ENCODE peak calls at places on chromosomes 6 and 20, in eight cellular contexts. J, M, A, V, K, Y, I and F are unnamed samples.

GRCh38 chr6:132252113-132252512 is 149.2 kb downstream of the MOXD1 start:
- ATAC-seq in J (no peak), Y (no peak), V (no peak), K (no peak), I (no peak), A (no peak), M (no peak), F (no peak)

GRCh38 chr6:105806486-105806920 is 279.6 kb upstream of the PRDM1 start:
- ATAC-seq in K (no peak), V (no peak), Y (no peak), I (no peak), J (no peak), M (no peak), A (no peak), F (no peak)

GRCh38 chr6:163579880-163580295 is 165.4 kb downstream of the QKI start:
- ATAC-seq in I (no peak), M (no peak), Y (peak; percentile 19), A (peak; percentile 71), J (peak; percentile 30), V (no peak), K (no peak), F (no peak)

GRCh38 chr6:46129301-46129633 is 522 bp upstream of the ENPP4 start:
- ATAC-seq in I (no peak), Y (no peak), K (no peak), J (no peak), M (peak; percentile 26), A (no peak), V (peak; percentile 43), F (no peak)

GRCh38 chr6:125254321-125254720 is 47.4 kb downstream of the HDDC2 start:
- ATAC-seq in I (no peak), A (no peak), J (no peak), V (no peak), K (no peak), M (no peak), Y (no peak), F (no peak)

GRCh38 chr20:41011551-41012067 is 17.0 kb upstream of the TOP1 start:
- ATAC-seq in K (no peak), V (peak; percentile 72), M (peak; percentile 40), A (no peak), J (no peak), I (no peak), Y (no peak), F (no peak)

GRCh38 chr6:150241751-150242150 is 98.9 kb downstream of the PPP1R14C start:
- ATAC-seq in K (no peak), I (no peak), V (no peak), Y (no peak), A (no peak), J (no peak), M (no peak), F (no peak)

GRCh38 chr6:89589297-89590074 is 49.1 kb downstream of the LYRM2 start:
- ATAC-seq in I (no peak), M (no peak), V (no peak), J (no peak), K (no peak), A (no peak), Y (no peak), F (no peak)

GRCh38 chr6:12196326-12196936 is 93.7 kb upstream of the EDN1 start:
- ATAC-seq in V (no peak), I (peak; percentile 75), M (no peak), K (no peak), J (no peak), A (no peak), Y (no peak), F (no peak)

GRCh38 chr6:31641370-31641769 is 11.1 kb downstream of the BAG6 start:
- ATAC-seq in M (no peak), V (no peak), J (no peak), I (no peak), Y (no peak), K (no peak), A (no peak), F (no peak)

GRCh38 chr6:74785236-74785635 is 420.6 kb downstream of the COL12A1 start:
- ATAC-seq in I (no peak), Y (no peak), M (no peak), A (no peak), V (no peak), J (no peak), K (no peak), F (no peak)

GRCh38 chr6:108921547-108922331 is 73.5 kb downstream of the ARMC2 start:
- ATAC-seq in M (no peak), J (peak; percentile 49), I (no peak), A (peak; percentile 95), K (no peak), V (peak; percentile 46), Y (no peak), F (peak; percentile 87)

GRCh38 chr20:16505894-16506293 is 67.4 kb downstream of the KIF16B start:
- ATAC-seq in M (no peak), V (no peak), K (no peak), I (no peak), J (no peak), A (no peak), Y (no peak), F (no peak)

GRCh38 chr20:33709905-33710541 is 10.1 kb downstream of the PXMP4 start:
- ATAC-seq in A (no peak), Y (no peak), M (no peak), J (no peak), K (peak; percentile 58), I (no peak), V (peak; percentile 25), F (no peak)

GRCh38 chr20:31689141-31689540 is 33.5 kb downstream of the BCL2L1 start:
- ATAC-seq in K (no peak), J (no peak), A (no peak), Y (no peak), I (no peak), M (no peak), V (no peak), F (no peak)
- H3K36me3 ChIP-seq in K (peaks cover 20% of the 10 kb centered on the region), J (no peaks in the 10 kb centered on the region), A (no peaks in the 10 kb centered on the region), Y (peaks cover 82% of the 10 kb centered on the region), I (peaks cover 11% of the 10 kb centered on the region), M (peaks cover 8% of the 10 kb centered on the region), V (no peaks in the 10 kb centered on the region), F (no peaks in the 10 kb centered on the region)

DNA sequence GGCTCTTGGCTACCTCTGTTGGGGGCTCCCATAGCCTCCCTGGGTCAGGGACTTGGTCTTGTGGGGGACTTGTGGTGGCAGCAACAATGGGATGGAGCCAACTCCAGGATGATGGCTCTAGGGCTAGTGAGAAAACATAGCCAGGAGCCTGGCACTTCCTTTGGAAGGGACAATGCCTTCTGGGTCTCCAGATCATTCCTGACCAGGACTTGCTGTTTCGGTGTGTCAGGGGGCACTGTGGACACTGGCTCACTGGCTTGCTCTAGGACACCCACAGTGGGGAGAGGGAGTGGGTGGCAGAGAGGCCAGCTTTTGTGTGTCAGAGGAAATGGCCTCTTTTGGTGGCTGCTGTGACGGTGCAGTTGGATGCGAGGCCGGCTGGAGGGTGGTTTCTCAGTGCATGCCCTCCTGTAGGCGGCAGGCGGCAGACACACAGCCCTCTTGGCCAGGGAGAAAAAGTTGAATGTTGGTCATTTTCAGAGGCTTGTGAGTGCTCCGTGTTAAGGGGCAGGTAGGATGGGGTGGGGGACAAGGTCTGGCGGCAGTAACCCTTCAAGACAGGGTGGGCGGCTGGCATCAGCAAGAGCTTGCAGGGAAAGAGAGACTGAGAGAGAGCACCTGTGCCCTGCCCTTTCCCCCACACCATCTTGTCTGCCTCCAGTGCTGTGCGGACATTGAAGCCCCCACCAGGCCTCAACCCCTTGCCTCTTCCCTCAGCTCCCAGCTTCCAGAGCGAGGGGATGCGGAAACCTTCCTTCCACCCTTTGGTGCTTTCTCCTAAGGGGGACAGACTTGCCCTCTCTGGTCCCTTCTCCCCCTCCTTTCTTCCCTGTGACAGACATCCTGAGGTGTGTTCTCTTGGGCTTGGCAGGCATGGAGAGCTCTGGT is 9.2 kb downstream of the VEGFA start:
- ATAC-seq in J (no peak), I (no peak), A (no peak), Y (no peak), K (no peak), M (no peak), V (no peak), F (no peak)
- H3K36me3 ChIP-seq in J (peaks cover 17% of the 10 kb centered on the region), I (peaks cover 96% of the 10 kb centered on the region), A (no peaks in the 10 kb centered on the region), Y (peaks cover 99% of the 10 kb centered on the region), K (peaks cover 55% of the 10 kb centered on the region), M (no peaks in the 10 kb centered on the region), V (peaks cover 4% of the 10 kb centered on the region), F (no peaks in the 10 kb centered on the region)

DNA sequence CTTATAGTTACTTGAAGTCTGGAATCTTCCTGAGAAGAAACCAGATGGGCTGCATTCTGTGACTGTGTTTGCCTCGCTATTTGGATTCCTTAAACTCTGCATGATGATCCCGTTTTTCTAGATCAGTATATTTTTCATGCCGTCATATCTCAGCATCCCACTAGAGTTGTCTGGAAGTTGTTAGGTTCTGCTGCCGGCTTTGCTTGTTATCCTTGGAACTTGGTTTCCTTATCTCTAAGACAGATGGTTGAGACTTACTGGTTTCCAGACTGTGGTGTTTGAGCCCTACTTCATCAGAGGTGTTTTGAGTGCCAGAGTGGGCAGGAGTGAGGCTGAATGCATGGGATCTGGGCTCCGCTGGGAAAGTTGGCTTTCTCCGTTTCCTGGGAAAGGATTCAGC is 50.3 kb downstream of the CDS2 start:
- ATAC-seq in Y (no peak), A (no peak), J (no peak), M (no peak), I (no peak), K (no peak), V (no peak), F (no peak)
- H3K36me3 ChIP-seq in Y (peaks cover 78% of the 10 kb centered on the region), A (no peaks in the 10 kb centered on the region), J (no peaks in the 10 kb centered on the region), M (peaks cover 25% of the 10 kb centered on the region), I (peaks cover 23% of the 10 kb centered on the region), K (no peaks in the 10 kb centered on the region), V (no peaks in the 10 kb centered on the region), F (peaks cover 81% of the 10 kb centered on the region)

DNA sequence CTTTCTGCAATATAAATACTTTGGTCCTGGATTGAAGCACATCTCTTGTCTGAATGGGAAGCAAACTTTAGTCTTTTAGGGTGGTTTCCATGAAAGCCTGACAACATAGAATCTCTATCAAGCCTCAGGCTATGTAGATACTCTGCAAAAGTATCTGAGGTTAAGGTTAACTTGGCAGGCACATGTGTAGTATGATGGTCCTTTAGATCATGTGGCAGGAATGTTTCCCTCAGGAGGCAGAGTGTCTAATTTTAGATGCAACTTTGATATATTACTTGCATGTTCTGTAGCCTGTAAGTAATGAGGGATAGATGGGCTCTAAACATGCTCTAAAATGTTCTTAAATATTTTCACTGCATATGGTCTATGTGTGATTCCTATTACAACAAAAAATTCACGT is 8.2 kb downstream of the MYB start:
- ATAC-seq in I (no peak), A (peak; percentile 70), K (no peak), M (no peak), Y (no peak), V (no peak), J (no peak), F (no peak)
- H3K36me3 ChIP-seq in I (no peaks in the 10 kb centered on the region), A (no peaks in the 10 kb centered on the region), K (no peaks in the 10 kb centered on the region), M (peaks cover 8% of the 10 kb centered on the region), Y (no peaks in the 10 kb centered on the region), V (no peaks in the 10 kb centered on the region), J (no peaks in the 10 kb centered on the region), F (no peaks in the 10 kb centered on the region)

GRCh38 chr6:3282461-3283236 is 23.9 kb downstream of the PSMG4 start:
- ATAC-seq in A (peak; percentile 76), V (no peak), K (no peak), J (no peak), I (no peak), M (no peak), Y (no peak), F (peak; percentile 8)
- H3K36me3 ChIP-seq in A (no peaks in the 10 kb centered on the region), V (peaks cover 4% of the 10 kb centered on the region), K (no peaks in the 10 kb centered on the region), J (no peaks in the 10 kb centered on the region), I (peaks cover 2% of the 10 kb centered on the region), M (no peaks in the 10 kb centered on the region), Y (peaks cover 53% of the 10 kb centered on the region), F (peaks cover 25% of the 10 kb centered on the region)

GRCh38 chr20:58898629-58899028 is 46.1 kb downstream of the GNAS start:
- ATAC-seq in M (no peak), I (no peak), A (no peak), Y (no peak), J (no peak), K (no peak), V (no peak), F (no peak)
- H3K36me3 ChIP-seq in M (peaks cover 17% of the 10 kb centered on the region), I (peaks cover 20% of the 10 kb centered on the region), A (no peaks in the 10 kb centered on the region), Y (peaks cover 76% of the 10 kb centered on the region), J (no peaks in the 10 kb centered on the region), K (peaks cover 35% of the 10 kb centered on the region), V (no peaks in the 10 kb centered on the region), F (no peaks in the 10 kb centered on the region)